ENCODE peak calls at places on chromosome 2, in seven cellular contexts. J is A549, H is brain microvascular endothelial cell, F is GM23338, B is astrocyte of the spinal cord, O is transverse colon, R is fibroblast of mammary gland. W is an unnamed sample.
A peak's percentile ranks its signal among the peaks of the same experiment; 100 is the strongest.

GRCh38 chr2:147760984-147761383 is 83.8 kb upstream of the ACVR2A start:
- DNase-seq in H (no peak), R (peak; percentile 6), J (no peak), O (no peak), F (no peak), B (no peak), W (no peak)

GRCh38 chr2:173290046-173290445 is 64.6 kb upstream of the CDCA7 start:
- DNase-seq in B (no peak), O (no peak), J (no peak), H (peak; percentile 84), F (no peak), R (no peak), W (no peak)

GRCh38 chr2:102018823-102019445 is 27.2 kb downstream of the IL1R2 start:
- DNase-seq in H (no peak), F (no peak), J (no peak), O (no peak), B (peak; percentile 43), R (peak; percentile 90), W (peak; percentile 52)

GRCh38 chr2:163610817-163611556 is 124.8 kb downstream of the FIGN start:
- DNase-seq in B (no peak), H (no peak), O (no peak), R (peak; percentile 5), F (peak; percentile 64), J (peak; percentile 5), W (no peak)

GRCh38 chr2:88458633-88459032 is 6.1 kb upstream of the FOXI3 start:
- DNase-seq in H (no peak), B (no peak), J (no peak), O (no peak), R (no peak), F (no peak), W (no peak)

GRCh38 chr2:97722227-97722626 is 8.9 kb downstream of the ZAP70 start:
- DNase-seq in F (no peak), J (no peak), R (no peak), O (no peak), B (no peak), H (peak; percentile 40), W (no peak)

GRCh38 chr2:69196327-69197117 is 183.5 kb downstream of the ANTXR1 start:
- DNase-seq in H (peak; percentile 90), B (peak; percentile 94), J (no peak), O (no peak), F (no peak), R (peak; percentile 93), W (peak; percentile 84)

GRCh38 chr2:236576053-236576452 is 6.4 kb downstream of the ACKR3 start:
- DNase-seq in H (no peak), O (no peak), R (no peak), J (no peak), F (peak; percentile 56), B (no peak), W (peak; percentile 46)

GRCh38 chr2:109005686-109006204 is 16.7 kb upstream of the EDAR start:
- DNase-seq in R (peak; percentile 37), J (no peak), H (no peak), F (no peak), O (no peak), B (peak; percentile 7), W (no peak)

GRCh38 chr2:238121511-238122286 is 16.8 kb upstream of the KLHL30 start:
- DNase-seq in H (no peak), O (no peak), J (no peak), F (no peak), B (no peak), R (no peak), W (no peak)

GRCh38 chr2:30641765-30642341 is 165.4 kb downstream of the CAPN13 start:
- DNase-seq in H (no peak), J (no peak), O (no peak), B (no peak), R (no peak), F (no peak), W (no peak)

GRCh38 chr2:45973426-45973825 is 322.0 kb downstream of the PRKCE start:
- DNase-seq in B (no peak), R (no peak), J (no peak), O (no peak), F (no peak), H (no peak), W (no peak)

GRCh38 chr2:53075760-53076159 is 691.8 kb upstream of the CHAC2 start:
- DNase-seq in J (no peak), R (peak; percentile 3), O (no peak), F (no peak), B (no peak), H (no peak), W (no peak)

GRCh38 chr2:201532686-201533304 is 81.3 kb downstream of the STRADB start:
- DNase-seq in B (peak; percentile 87), O (no peak), J (no peak), H (peak; percentile 89), F (no peak), R (peak; percentile 97), W (peak; percentile 55)

GRCh38 chr2:165018207-165018606 is 62.9 kb upstream of the SLC38A11 start:
- DNase-seq in H (no peak), F (peak; percentile 87), O (no peak), R (no peak), B (peak; percentile 7), J (no peak), W (no peak)

GRCh38 chr2:222613715-222614331 is 42.1 kb downstream of the FARSB start:
- DNase-seq in F (peak; percentile 76), O (no peak), R (peak; percentile 60), H (peak; percentile 40), J (peak; percentile 71), B (peak; percentile 69), W (no peak)

GRCh38 chr2:70922591-70923234 is 13.0 kb upstream of the ATP6V1B1 start:
- DNase-seq in O (no peak), H (no peak), J (no peak), F (peak; percentile 34), B (no peak), R (no peak), W (no peak)

GRCh38 chr2:37983719-37984118 is 58.6 kb downstream of the RMDN2 start:
- DNase-seq in J (no peak), R (peak; percentile 2), F (no peak), B (no peak), H (no peak), O (no peak), W (no peak)

DNA sequence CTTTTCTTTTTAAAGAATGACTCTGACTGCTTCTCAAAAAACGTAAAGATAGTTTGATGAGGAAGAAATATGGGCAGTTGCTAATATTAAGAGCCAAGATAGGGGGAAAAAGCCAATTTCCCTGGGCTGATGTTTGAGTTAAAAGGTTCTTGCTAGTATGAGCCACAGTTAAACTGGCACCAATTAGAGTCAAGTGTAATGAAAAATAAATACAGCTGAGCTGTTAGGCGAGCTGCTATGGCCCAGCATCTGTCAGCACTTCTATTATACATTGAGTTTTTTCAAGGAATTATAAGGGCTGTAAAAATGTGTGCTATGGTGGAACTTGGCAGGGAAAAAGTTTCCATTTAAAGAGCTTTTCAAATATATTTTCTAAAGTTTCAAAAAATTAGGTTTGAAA is 279.6 kb downstream of the CYRIA start:
- DNase-seq in H (no peak), R (no peak), J (no peak), O (no peak), F (no peak), B (no peak), W (no peak)
- H3K4me3 ChIP-seq in H (no peak overlapping the region), R (no peak overlapping the region), J (no peak overlapping the region), O (no peak overlapping the region), F (no peak overlapping the region), B (no peak overlapping the region), W (no peak overlapping the region)

DNA sequence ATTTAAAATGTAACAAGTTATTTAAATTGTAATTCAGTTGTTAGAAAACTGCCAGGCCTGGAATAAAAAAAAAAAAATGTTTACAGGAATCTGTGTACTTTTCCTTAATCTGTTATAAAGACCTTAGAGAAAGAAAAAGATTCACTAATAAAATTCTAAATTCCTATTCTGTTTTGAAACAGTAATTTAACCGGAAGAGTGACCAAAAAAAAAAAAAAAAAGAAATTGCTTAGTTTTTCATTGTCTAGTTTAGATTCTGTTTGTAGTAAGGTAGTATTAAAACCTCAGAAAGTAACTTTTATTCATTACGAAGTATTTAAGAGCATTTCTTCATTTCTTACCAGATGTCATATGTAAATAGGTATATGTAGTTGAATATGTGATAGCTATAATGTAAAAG is 2.5 kb downstream of the REL start:
- DNase-seq in H (no peak), B (no peak), J (no peak), F (no peak), O (no peak), R (no peak), W (no peak)
- H3K4me3 ChIP-seq in H (no peak overlapping the region), B (no peak overlapping the region), J (peak overlapping the region; percentile 67), F (peak overlapping the region; percentile 81), O (peak overlapping the region; percentile 83), R (no peak overlapping the region), W (no peak overlapping the region)

GRCh38 chr2:229875549-229875948 is 46.3 kb downstream of the TRIP12 start:
- DNase-seq in R (no peak), B (no peak), O (no peak), H (no peak), J (no peak), F (no peak), W (no peak)
- H3K4me3 ChIP-seq in R (no peak overlapping the region), B (no peak overlapping the region), O (no peak overlapping the region), H (no peak overlapping the region), J (no peak overlapping the region), F (no peak overlapping the region), W (no peak overlapping the region)

GRCh38 chr2:33785201-33786106 is 186.4 kb upstream of the FAM98A start:
- DNase-seq in H (no peak), O (no peak), J (no peak), B (peak; percentile 24), R (peak; percentile 6), F (no peak), W (no peak)
- H3K4me3 ChIP-seq in H (no peak overlapping the region), O (no peak overlapping the region), J (no peak overlapping the region), B (no peak overlapping the region), R (no peak overlapping the region), F (no peak overlapping the region), W (no peak overlapping the region)

DNA sequence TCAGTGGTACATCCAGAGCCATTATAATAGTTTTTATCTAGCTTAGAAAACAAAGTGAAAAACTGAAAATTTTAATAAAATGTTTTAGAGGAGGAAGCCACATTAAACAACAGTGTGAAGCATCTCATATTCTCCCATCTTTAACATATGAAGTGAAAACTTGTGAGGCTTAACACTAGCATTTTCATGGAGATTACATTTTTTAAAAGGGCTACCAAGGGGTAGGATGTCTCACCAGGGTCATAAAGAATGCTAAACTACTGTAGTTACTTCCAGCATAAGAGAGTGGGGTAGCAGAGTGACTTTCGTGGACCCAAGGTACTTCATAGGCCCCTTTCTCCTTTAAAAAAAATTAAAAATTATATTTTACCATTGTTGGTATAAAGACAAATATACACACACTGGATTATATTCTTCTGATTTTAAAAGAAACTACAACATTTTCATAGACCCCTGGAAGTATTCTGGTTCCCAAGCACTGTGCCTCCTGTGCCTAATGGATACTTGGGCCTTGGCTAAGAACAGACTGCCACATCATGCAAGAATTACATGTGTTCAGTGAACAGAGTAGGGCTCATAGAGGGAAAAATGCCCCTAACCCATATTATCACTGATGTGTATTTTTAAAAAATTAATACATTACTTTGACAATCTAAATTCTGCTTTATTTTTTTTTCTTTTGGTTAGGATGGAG is 148.4 kb downstream of the SLC39A10 start:
- DNase-seq in O (no peak), R (no peak), J (no peak), H (no peak), B (no peak), F (peak; percentile 54), W (no peak)
- H3K4me3 ChIP-seq in O (no peak overlapping the region), R (no peak overlapping the region), J (no peak overlapping the region), H (no peak overlapping the region), B (no peak overlapping the region), F (peak overlapping the region; percentile 6), W (no peak overlapping the region)

GRCh38 chr2:223868005-223868404 is 30.6 kb upstream of the AP1S3 start:
- DNase-seq in H (no peak), J (no peak), B (no peak), O (peak; percentile 37), R (no peak), F (no peak), W (no peak)
- H3K4me3 ChIP-seq in H (no peak overlapping the region), J (no peak overlapping the region), B (no peak overlapping the region), O (no peak overlapping the region), R (no peak overlapping the region), F (no peak overlapping the region), W (no peak overlapping the region)

W was measured in SJSA1.